ENCODE peak calls at places on chromosome X, in six cellular contexts. L is aorta, E is sigmoid colon, C is right lobe of liver, F is cardiac muscle cell, P is thyroid gland. Y is an unnamed sample. For H3K36me3, the result is how much of the 10 kb centered on the place peaks cover.

GRCh38 chrX:4320436-4320947 is 607.0 kb upstream of the PRKX start:
- DNase-seq in L (no peak), E (no peak), C (no peak), F (no peak), P (no peak), Y (no peak)

GRCh38 chrX:123807825-123808416 is 51.9 kb upstream of the XIAP start:
- DNase-seq in L (no peak), E (no peak), C (no peak), F (peak), P (no peak), Y (no peak)

GRCh38 chrX:123648028-123648810 is 84.6 kb downstream of the THOC2 start:
- DNase-seq in L (no peak), E (no peak), C (no peak), F (peak), P (peak), Y (peak)

GRCh38 chrX:8815460-8816065 is 14.4 kb upstream of the FAM9A start:
- DNase-seq in L (no peak), E (no peak), C (no peak), F (peak), P (no peak), Y (peak)

GRCh38 chrX:46788902-46789301 is 30.0 kb upstream of the SLC9A7 start:
- DNase-seq in L (no peak), E (no peak), C (no peak), F (no peak), P (no peak), Y (no peak)

GRCh38 chrX:8323356-8323755 is 141.3 kb upstream of the VCX3B start:
- DNase-seq in L (no peak), E (no peak), C (no peak), F (no peak), P (no peak), Y (no peak)

GRCh38 chrX:37783284-37783683 is 3.4 kb downstream of the CYBB start:
- DNase-seq in L (peak), E (no peak), C (no peak), F (no peak), P (no peak), Y (no peak)

GRCh38 chrX:111784667-111785066 is 91.3 kb upstream of the TRPC5OS start:
- DNase-seq in L (no peak), E (no peak), C (no peak), F (no peak), P (no peak), Y (no peak)

GRCh38 chrX:18194688-18195087 is 26.0 kb downstream of the BEND2 start:
- DNase-seq in L (no peak), E (no peak), C (no peak), F (no peak), P (no peak), Y (no peak)

GRCh38 chrX:30530591-30530990 is 47.0 kb downstream of the TASL start:
- DNase-seq in L (no peak), E (no peak), C (no peak), F (peak), P (no peak), Y (no peak)

GRCh38 chrX:63784346-63784901 is 590 bp downstream of the ARHGEF9 start:
- DNase-seq in L (no peak), E (no peak), C (no peak), F (no peak), P (peak), Y (no peak)

GRCh38 chrX:69285881-69286545 is 120.8 kb upstream of the PJA1 start:
- DNase-seq in L (peak), E (peak), C (peak), F (peak), P (peak), Y (no peak)

GRCh38 chrX:103155201-103155600 is 59.7 kb upstream of the BEX4 start:
- DNase-seq in L (no peak), E (no peak), C (no peak), F (peak), P (no peak), Y (no peak)

GRCh38 chrX:114097411-114097810 is 486.5 kb upstream of the HTR2C start:
- DNase-seq in L (no peak), E (no peak), C (no peak), F (no peak), P (no peak), Y (no peak)

GRCh38 chrX:19709812-19710518 is 177.4 kb downstream of the SH3KBP1 start:
- DNase-seq in L (no peak), E (no peak), C (no peak), F (peak), P (no peak), Y (no peak)

GRCh38 chrX:84729809-84730208 is 227.6 kb upstream of the HDX start:
- DNase-seq in L (no peak), E (peak), C (peak), F (peak), P (no peak), Y (no peak)

GRCh38 chrX:68989865-68990606 is 161.2 kb downstream of the EFNB1 start:
- DNase-seq in L (peak), E (no peak), C (no peak), F (peak), P (peak), Y (no peak)

GRCh38 chrX:46551494-46552128 is 6.4 kb upstream of the ZNF674 start:
- DNase-seq in L (no peak), E (no peak), C (no peak), F (peak), P (no peak), Y (no peak)

GRCh38 chrX:104921606-104922205 is 298.8 kb downstream of the TEX13A start:
- DNase-seq in L (peak), E (peak), C (no peak), F (no peak), P (no peak), Y (no peak)

GRCh38 chrX:125298871-125299270 is 20.8 kb upstream of the TEX13C start:
- DNase-seq in L (no peak), E (no peak), C (no peak), F (no peak), P (no peak), Y (no peak)

GRCh38 chrX:21176927-21177571 is 197.2 kb upstream of the CNKSR2 start:
- DNase-seq in L (no peak), E (no peak), C (no peak), F (no peak), P (no peak), Y (no peak)

GRCh38 chrX:152842772-152843338 is 12.0 kb downstream of the NSDHL start:
- DNase-seq in L (no peak), E (no peak), C (no peak), F (no peak), P (no peak), Y (no peak)

GRCh38 chrX:37685452-37686347 is at the start of gene XK:
- DNase-seq in L (peak), E (peak), C (peak), F (peak), P (peak), Y (no peak)

GRCh38 chrX:150127216-150127615 is 188.9 kb upstream of the EOLA2 start:
- DNase-seq in L (no peak), E (no peak), C (no peak), F (no peak), P (no peak), Y (no peak)

GRCh38 chrX:85992811-85993229 is 54.5 kb downstream of the CHM start:
- DNase-seq in L (no peak), E (no peak), C (no peak), F (peak), P (no peak), Y (no peak)

GRCh38 chrX:20529301-20529700 is 262.6 kb upstream of the RPS6KA3 start:
- DNase-seq in L (no peak), E (no peak), C (no peak), F (no peak), P (no peak), Y (no peak)

GRCh38 chrX:39137363-39137954 is 336.2 kb downstream of the MID1IP1 start:
- DNase-seq in L (no peak), E (no peak), C (no peak), F (no peak), P (no peak), Y (no peak)

GRCh38 chrX:130896816-130897508 is 6.0 kb downstream of the ENOX2 start:
- DNase-seq in L (no peak), E (no peak), C (no peak), F (peak), P (no peak), Y (no peak)

DNA sequence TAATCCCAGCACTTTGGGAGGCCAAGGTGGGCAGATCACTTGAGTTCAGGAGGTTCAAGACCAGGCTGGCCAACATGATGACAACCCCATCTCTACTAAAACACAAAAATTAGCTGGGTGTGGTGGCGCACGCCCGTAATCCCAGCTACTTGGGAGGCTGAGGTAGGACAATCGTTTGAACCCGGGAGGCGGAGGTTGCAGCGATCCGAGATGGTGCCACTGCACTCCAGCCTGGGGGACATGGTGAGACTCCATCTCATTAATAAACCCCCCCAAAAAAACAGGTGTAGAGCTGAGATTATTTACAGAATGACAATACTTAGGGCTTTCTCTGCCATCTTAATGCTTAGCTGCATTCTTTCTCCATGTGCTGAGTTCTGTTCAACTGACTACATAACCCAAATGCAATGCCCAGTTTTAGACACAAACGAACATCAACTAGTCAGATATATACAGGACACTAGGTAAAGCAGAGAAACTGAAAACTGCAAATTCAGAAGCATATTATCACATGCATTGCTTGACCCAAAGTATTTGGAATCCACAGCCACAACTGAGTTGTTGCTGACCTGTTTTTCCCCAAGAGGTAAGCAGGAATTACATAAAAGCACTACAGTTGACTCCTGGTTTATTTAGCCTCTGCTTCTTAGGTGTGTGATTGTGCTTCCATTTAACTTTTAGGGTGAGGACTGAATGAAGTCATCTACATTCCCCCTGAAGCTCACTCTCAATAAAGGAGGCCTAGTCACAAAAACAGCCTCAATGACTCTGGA is 12.1 kb downstream of the RBMX start:
- DNase-seq in L (no peak), E (no peak), C (no peak), F (no peak), P (no peak), Y (no peak)
- H3K36me3 ChIP-seq in L (under half), E (under half), C (under half), F (under half), P (under half), Y (half or more)

GRCh38 chrX:1487401-1487800 is 34.7 kb upstream of the ASMTL start:
- DNase-seq in L (no peak), E (peak), C (peak), F (no peak), P (no peak), Y (no peak)
- H3K36me3 ChIP-seq in L (under half), E (under half), C (under half), F (under half), P (under half), Y (under half)

GRCh38 chrX:48705876-48706275 is 9.3 kb downstream of the SUV39H1 start:
- DNase-seq in L (no peak), E (no peak), C (no peak), F (no peak), P (no peak), Y (no peak)
- H3K36me3 ChIP-seq in L (under half), E (under half), C (under half), F (under half), P (under half), Y (under half)

DNA sequence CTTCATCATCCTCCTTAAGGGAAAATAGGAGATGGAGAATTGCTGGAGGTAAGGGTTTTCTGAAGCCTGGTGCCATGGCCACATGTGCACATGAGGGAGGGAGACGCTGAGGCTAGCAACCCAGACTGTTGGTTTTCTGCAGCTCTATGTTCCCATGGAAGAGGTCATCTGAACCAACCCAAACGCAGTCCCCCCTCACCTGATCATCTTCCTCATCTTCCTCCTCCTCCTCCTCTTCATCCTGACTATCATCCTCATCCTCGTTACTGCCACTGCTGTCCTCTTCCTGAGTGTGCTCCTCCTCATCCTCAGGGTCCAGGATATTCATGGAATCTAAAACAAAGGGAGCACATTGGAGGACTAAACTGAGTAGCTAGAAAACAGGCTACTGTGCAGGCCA is 124.6 kb downstream of the HUWE1 start:
- DNase-seq in L (no peak), E (no peak), C (no peak), F (no peak), P (no peak), Y (no peak)
- H3K36me3 ChIP-seq in L (under half), E (under half), C (under half), F (under half), P (half or more), Y (half or more)

GRCh38 chrX:12463873-12464272 is 325.6 kb downstream of the FRMPD4 start:
- DNase-seq in L (no peak), E (no peak), C (no peak), F (no peak), P (no peak), Y (no peak)
- H3K36me3 ChIP-seq in L (under half), E (under half), C (under half), F (under half), P (under half), Y (under half)

DNA sequence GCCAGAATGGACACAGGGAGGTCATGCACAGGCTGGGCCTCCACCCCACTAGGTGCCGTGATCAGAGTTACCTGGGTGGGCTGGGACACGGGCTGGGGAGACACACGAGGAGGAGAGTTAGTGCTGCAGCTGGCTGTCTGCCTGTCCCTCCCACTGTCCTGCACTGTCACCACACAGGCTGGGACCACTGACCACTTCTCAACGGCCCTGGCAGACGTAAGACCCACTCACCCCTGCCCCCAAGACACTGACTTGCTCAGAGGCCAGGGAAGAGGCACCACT is 10.9 kb upstream of the RENBP start:
- DNase-seq in L (no peak), E (no peak), C (no peak), F (no peak), P (no peak), Y (no peak)
- H3K36me3 ChIP-seq in L (under half), E (under half), C (under half), F (under half), P (half or more), Y (half or more)

GRCh38 chrX:78124304-78124703 is 15.1 kb downstream of the TAF9B start:
- DNase-seq in L (no peak), E (no peak), C (no peak), F (peak), P (no peak), Y (no peak)

GRCh38 chrX:78116365-78116764 is 12.3 kb downstream of the PGK1 start:
- DNase-seq in L (no peak), E (no peak), C (no peak), F (no peak), P (no peak), Y (no peak)

GRCh38 chrX:78123190-78123589 is 16.3 kb downstream of the TAF9B start:
- DNase-seq in L (no peak), E (no peak), C (no peak), F (no peak), P (no peak), Y (no peak)

GRCh38 chrX:78119521-78120227 is 15.6 kb downstream of the PGK1 start:
- DNase-seq in L (no peak), E (no peak), C (no peak), F (no peak), P (no peak), Y (no peak)

DNA sequence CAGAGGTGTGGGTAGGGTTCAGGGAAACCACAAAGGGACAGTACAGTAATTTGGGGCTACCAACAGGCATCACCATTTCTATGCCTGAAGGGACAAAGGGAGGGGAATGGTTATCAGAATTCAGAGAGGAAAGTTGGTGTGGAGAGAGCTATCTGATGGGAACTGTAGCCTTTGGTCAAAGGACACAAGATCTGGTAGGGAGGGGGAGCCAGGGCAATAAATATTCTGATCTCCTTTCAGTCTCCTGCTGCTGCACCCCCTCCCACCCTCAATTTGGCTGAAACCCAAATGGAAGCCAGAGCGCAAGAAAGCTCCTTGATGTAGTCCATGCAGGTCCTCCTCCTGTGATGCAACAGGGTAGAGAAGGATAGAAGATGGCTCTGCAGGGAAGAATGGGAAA is 14.6 kb downstream of the PGK1 start:
- DNase-seq in L (no peak), E (no peak), C (no peak), F (no peak), P (no peak), Y (no peak)
- H3K36me3 ChIP-seq in L (under half), E (under half), C (under half), F (half or more), P (half or more), Y (half or more)

GRCh38 chrX:53196678-53197077 is 28.3 kb downstream of the KDM5C start:
- DNase-seq in L (no peak), E (no peak), C (no peak), F (no peak), P (no peak), Y (no peak)

GRCh38 chrX:53190363-53190960 is 34.5 kb downstream of the KDM5C start:
- DNase-seq in L (no peak), E (no peak), C (no peak), F (no peak), P (no peak), Y (no peak)

GRCh38 chrX:53193093-53193492 is 31.9 kb downstream of the KDM5C start:
- DNase-seq in L (no peak), E (no peak), C (no peak), F (no peak), P (no peak), Y (no peak)

GRCh38 chrX:53194308-53194707 is 30.7 kb downstream of the KDM5C start:
- DNase-seq in L (no peak), E (no peak), C (no peak), F (no peak), P (no peak), Y (no peak)

GRCh38 chrX:53195401-53195800 is 29.6 kb downstream of the KDM5C start:
- DNase-seq in L (no peak), E (no peak), C (no peak), F (no peak), P (no peak), Y (no peak)
- H3K36me3 ChIP-seq in L (under half), E (half or more), C (under half), F (half or more), P (half or more), Y (half or more)

GRCh38 chrX:154049209-154050112 is 29.8 kb upstream of the IRAK1 start:
- DNase-seq in L (no peak), E (peak), C (peak), F (no peak), P (no peak), Y (no peak)
- H3K36me3 ChIP-seq in L (under half), E (under half), C (under half), F (under half), P (under half), Y (under half)

Y was measured in SK-N-MC.